ENCODE peak calls at places on chromosomes 11 and 22, in four cellular contexts. J, N, Y and S are unnamed samples.

GRCh38 chr22:30196867-30197336 is 49.7 kb downstream of the LIF start:
- DNase-seq in J (no peak), N (no peak), Y (no peak), S (no peak)

GRCh38 chr11:12177739-12178338 is 67.4 kb downstream of the MICAL2 start:
- DNase-seq in Y (no peak), J (no peak), N (no peak), S (no peak)

GRCh38 chr11:6623391-6624363 is 4.5 kb upstream of the TPP1 start:
- DNase-seq in J (no peak), N (no peak), Y (no peak), S (no peak)

GRCh38 chr22:26797910-26798309 is 140.5 kb downstream of the MIAT start:
- DNase-seq in N (no peak), Y (peak; percentile 24), J (no peak), S (no peak)

GRCh38 chr11:102197759-102198158 is 87.5 kb downstream of the YAP1 start:
- DNase-seq in J (no peak), N (no peak), Y (no peak), S (no peak)

GRCh38 chr11:112523917-112524316 is 263.3 kb upstream of the PLET1 start:
- DNase-seq in J (no peak), N (no peak), Y (no peak), S (no peak)

GRCh38 chr11:68338041-68338800 is 25.8 kb downstream of the LRP5 start:
- DNase-seq in Y (no peak), J (no peak), N (no peak), S (no peak)

GRCh38 chr11:43895601-43896000 is 15.0 kb downstream of the ALKBH3 start:
- DNase-seq in J (no peak), Y (no peak), N (no peak), S (no peak)

GRCh38 chr11:73293356-73293936 is 14.6 kb upstream of the ARHGEF17 start:
- DNase-seq in N (no peak), J (no peak), Y (no peak), S (no peak)

GRCh38 chr22:32804036-32804435 is 2.5 kb downstream of the TIMP3 start:
- DNase-seq in J (no peak), Y (no peak), N (no peak), S (no peak)

GRCh38 chr11:130979386-130979972 is 63.2 kb upstream of the SNX19 start:
- DNase-seq in N (no peak), Y (no peak), J (no peak), S (no peak)

GRCh38 chr22:26576026-26576680 is 13.8 kb downstream of the TPST2 start:
- DNase-seq in Y (no peak), N (no peak), J (no peak), S (no peak)

GRCh38 chr11:113204280-113204679 is 110.1 kb upstream of the TTC12 start:
- DNase-seq in N (no peak), J (peak; percentile 12), Y (no peak), S (no peak)

GRCh38 chr11:88345408-88345807 is 7.9 kb upstream of the CTSC start:
- DNase-seq in N (no peak), Y (no peak), J (no peak), S (no peak)

GRCh38 chr11:93081694-93082093 is 112.2 kb downstream of the MTNR1B start:
- DNase-seq in J (no peak), Y (no peak), N (no peak), S (no peak)

GRCh38 chr11:121210445-121210970 is 82.1 kb upstream of the SC5D start:
- DNase-seq in Y (no peak), N (no peak), J (no peak), S (no peak)

GRCh38 chr22:37336474-37337028 is 54.2 kb downstream of the CYTH4 start:
- DNase-seq in N (no peak), Y (peak; percentile 68), J (no peak), S (no peak)

DNA sequence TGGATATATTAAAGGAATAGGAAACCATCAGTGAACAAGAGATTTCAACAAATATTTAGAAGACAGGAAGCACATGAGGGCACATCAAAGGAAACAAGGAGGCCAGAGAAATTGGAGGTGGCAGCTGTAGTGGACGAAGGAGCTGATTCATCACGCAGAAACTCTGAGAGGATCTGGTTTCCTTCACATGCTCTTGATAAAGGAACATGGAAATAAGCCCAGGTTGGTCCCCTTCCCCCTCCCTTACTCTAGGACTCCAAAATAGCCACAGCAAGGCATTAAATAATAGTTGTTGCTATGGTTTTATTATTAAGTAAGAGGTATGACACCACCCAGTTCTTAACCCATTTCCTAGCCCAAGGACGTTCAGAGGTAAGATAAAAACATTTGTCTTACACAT is 11.3 kb downstream of the IZUMO1R start:
- DNase-seq in Y (no peak), J (no peak), N (no peak), S (no peak)
- TF ChIP-seq POLR2AphosphoS5 in Y (no peak), J (no peak), N (no peak), S (no peak)

DNA sequence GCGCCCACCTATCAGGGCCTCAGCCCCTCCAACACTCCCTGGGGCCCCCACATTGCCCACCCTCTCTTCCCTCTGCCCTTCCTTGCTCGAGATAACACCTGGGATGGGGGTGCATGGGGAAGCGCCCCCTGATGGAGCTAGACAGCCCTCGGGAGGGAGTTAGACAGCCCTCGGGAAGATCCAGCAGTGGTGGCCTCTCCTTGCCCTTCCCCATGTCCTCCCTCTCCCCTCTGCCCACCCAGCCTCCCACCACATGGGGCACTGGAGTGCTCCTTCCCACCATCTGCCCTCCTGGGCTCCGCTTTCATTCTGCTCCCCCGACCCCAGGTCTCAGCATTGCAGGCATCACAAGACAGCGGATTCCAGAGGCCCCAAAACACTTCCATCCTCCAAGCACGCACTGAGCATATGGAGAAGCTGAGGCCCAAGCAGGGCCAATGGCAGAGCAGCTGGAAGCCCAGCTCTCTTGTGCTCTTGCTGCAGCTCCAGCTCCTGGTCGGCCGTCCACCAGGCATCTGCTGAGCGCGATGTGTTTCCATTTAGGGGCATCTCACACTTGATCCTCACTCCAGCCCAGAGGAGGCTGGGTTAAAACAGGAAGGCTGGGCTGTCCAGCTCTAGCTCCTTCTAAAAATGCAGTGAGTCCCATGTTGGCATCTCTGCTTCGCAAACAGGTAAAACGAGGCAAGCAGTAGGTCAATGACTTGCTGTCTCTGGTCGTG is 65.6 kb downstream of the IGLL1 start:
- DNase-seq in Y (no peak), J (no peak), N (no peak), S (no peak)
- TF ChIP-seq SPI1 in Y (no peak), J (no peak), N (no peak), S (no peak)

DNA sequence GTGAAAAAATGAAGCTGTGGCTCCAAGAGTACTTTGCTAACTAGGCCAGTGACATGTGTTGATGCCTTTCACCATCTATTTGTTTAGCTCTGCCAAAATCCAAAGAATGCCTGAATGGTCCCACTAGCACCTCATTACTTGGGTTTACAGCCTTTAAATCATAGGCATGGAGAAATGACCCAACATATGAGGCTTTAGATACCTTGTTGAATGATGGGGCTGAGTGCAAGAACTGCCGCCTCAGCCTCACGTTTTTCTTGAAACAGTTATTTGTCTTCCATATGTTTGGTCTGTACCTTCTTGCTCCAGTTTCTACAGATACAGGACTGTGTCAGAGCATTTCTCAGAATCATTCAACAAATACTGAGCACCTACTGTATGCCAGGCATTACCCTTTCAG is 8.4 kb downstream of the RBM4 start:
- DNase-seq in N (no peak), Y (no peak), J (no peak), S (no peak)
- TF ChIP-seq POLR2AphosphoS5 in N (no peak), Y (peak; percentile 60), J (no peak), S (no peak)

GRCh38 chr11:69369945-69370344 is 76.0 kb downstream of the MYEOV start:
- DNase-seq in Y (no peak), J (no peak), N (no peak), S (no peak)

GRCh38 chr11:69370984-69371709 is 77.2 kb downstream of the MYEOV start:
- DNase-seq in N (no peak), Y (no peak), J (no peak), S (no peak)

GRCh38 chr11:69373251-69373635 is 79.3 kb downstream of the MYEOV start:
- DNase-seq in Y (no peak), J (no peak), N (no peak), S (no peak)

GRCh38 chr11:69372589-69373250 is 78.8 kb downstream of the MYEOV start:
- DNase-seq in J (no peak), Y (no peak), N (no peak), S (no peak)

GRCh38 chr11:69371731-69372588 is 78.0 kb downstream of the MYEOV start:
- DNase-seq in J (no peak), N (no peak), Y (no peak), S (no peak)
- TF ChIP-seq SPI1 in J (no peak), N (no peak), Y (no peak), S (no peak)

DNA sequence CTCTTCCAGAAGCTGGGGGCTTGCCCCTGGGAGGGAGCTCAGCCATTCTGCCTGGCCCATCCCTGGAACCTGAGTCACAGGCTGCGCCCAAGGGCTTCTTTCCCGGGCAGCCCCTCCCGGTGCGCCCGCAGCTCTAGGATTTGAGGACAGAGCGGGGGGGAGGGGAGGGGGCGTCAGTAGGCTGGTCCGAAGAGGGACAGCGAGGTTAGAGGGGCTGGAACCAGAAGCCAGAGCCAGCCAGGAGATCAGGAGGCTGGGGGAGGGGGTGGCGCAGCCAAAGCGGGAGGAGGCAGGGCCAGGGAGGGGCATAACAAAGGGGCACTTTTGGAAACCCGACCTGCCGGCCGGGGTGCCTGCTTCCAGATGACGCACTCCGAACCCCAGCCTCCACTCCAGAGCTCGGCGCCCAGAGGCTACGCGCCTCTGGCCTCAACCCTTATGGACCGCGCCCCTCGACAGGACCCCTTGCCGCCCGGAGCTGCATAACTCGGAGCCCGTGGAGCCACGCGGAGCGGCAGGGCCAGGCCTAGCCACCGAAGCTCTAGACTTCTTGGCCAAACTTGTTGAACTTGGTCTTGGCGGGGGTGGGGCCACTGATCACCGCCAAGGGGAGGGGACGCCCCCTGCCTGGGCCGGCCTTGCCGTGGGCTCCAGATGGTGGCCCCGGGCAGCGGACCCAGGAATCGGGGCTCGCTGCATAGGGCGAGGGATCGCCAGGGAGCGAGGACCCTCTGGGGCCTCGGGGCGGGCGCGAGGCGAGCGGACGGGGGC is 744 bp downstream of the PACSIN3 start:
- DNase-seq in N (no peak), J (no peak), Y (no peak), S (no peak)
- TF ChIP-seq POLR2AphosphoS5 in N (no peak), J (no peak), Y (no peak), S (no peak)

GRCh38 chr11:65502274-65502851 is 3.5 kb downstream of the MALAT1 start:
- DNase-seq in N (no peak), J (no peak), Y (no peak), S (no peak)
- TF ChIP-seq SPI1 in N (no peak), J (no peak), Y (no peak), S (no peak)

DNA sequence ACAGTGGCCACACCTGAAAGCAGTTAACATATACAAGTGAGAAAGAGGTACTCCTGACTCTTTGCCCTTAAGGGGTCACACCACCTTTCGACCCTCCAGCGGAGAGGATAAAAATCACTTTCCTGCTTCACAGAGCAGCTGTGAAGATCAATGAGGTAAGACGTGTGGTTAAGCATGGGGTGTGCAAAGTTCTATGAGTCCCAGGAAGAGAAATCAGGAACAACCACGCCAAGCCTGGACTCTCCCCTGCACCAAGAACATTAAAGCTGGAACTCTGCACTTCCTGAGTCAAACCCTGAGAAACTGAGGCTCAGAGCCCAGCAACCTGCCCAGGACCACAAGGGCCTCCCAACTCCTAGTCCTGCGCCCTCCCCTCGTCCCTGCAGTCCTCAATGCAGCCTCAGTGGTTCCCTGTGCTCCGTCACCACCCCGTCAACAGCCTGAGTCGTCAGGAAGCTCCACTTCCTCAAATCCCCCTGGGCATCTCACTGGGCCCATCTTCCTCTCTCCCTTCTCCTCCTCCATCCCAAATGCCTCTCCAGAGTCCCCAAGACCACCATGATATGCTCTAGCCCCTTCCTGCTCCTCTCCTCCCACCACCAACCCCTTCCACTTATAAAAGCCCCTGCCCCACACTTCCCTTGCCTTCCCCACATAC is 17.7 kb downstream of the TNKS1BP1 start:
- DNase-seq in N (no peak), J (no peak), Y (no peak), S (no peak)
- TF ChIP-seq POLR2AphosphoS5 in N (no peak), J (no peak), Y (no peak), S (no peak)